ENCODE peak calls at places on chromosomes 6 and 20, in seven cellular contexts. One of them, this sample, is unnamed.
A peak's percentile ranks its signal among the peaks of the same experiment; 100 is the strongest.

GRCh38 chr6:47700596-47700995 is 2.2 kb downstream of the ADGRF4 start:
- DNase-seq in HFFc6: no peak
- DNase-seq in CD4-positive, alpha-beta T cell: no peak
- DNase-seq in heart right ventricle: no peak
- DNase-seq in breast epithelium: no peak
- DNase-seq in type B pancreatic cell: no peak
- DNase-seq in upper lobe of left lung: no peak
- DNase-seq in this sample: no peak

GRCh38 chr6:87473419-87473903 is 687 bp downstream of the SLC35A1 start:
- DNase-seq in HFFc6: no peak
- DNase-seq in CD4-positive, alpha-beta T cell: peak; percentile 50
- DNase-seq in heart right ventricle: peak; percentile 63
- DNase-seq in breast epithelium: no peak
- DNase-seq in type B pancreatic cell: no peak
- DNase-seq in upper lobe of left lung: peak; percentile 79
- DNase-seq in this sample: peak; percentile 65

GRCh38 chr6:138523347-138524210 is 24.3 kb upstream of the NHSL1 start:
- DNase-seq in HFFc6: no peak
- DNase-seq in CD4-positive, alpha-beta T cell: no peak
- DNase-seq in heart right ventricle: no peak
- DNase-seq in breast epithelium: no peak
- DNase-seq in type B pancreatic cell: no peak
- DNase-seq in upper lobe of left lung: no peak
- DNase-seq in this sample: peak; percentile 45

GRCh38 chr20:18805881-18806280 is 7.7 kb upstream of the SCP2D1 start:
- DNase-seq in HFFc6: no peak
- DNase-seq in CD4-positive, alpha-beta T cell: no peak
- DNase-seq in heart right ventricle: no peak
- DNase-seq in breast epithelium: no peak
- DNase-seq in type B pancreatic cell: no peak
- DNase-seq in upper lobe of left lung: no peak
- DNase-seq in this sample: peak; percentile 44

GRCh38 chr6:137967689-137968467 is 100.8 kb downstream of the TNFAIP3 start:
- DNase-seq in HFFc6: no peak
- DNase-seq in CD4-positive, alpha-beta T cell: no peak
- DNase-seq in heart right ventricle: no peak
- DNase-seq in breast epithelium: no peak
- DNase-seq in type B pancreatic cell: no peak
- DNase-seq in upper lobe of left lung: no peak
- DNase-seq in this sample: peak; percentile 17

GRCh38 chr20:52432740-52433139 is 241.2 kb upstream of the ZFP64 start:
- DNase-seq in HFFc6: no peak
- DNase-seq in CD4-positive, alpha-beta T cell: no peak
- DNase-seq in heart right ventricle: no peak
- DNase-seq in breast epithelium: no peak
- DNase-seq in type B pancreatic cell: no peak
- DNase-seq in upper lobe of left lung: no peak
- DNase-seq in this sample: no peak

GRCh38 chr6:89597372-89597771 is 41.2 kb downstream of the LYRM2 start:
- DNase-seq in HFFc6: no peak
- DNase-seq in CD4-positive, alpha-beta T cell: no peak
- DNase-seq in heart right ventricle: no peak
- DNase-seq in breast epithelium: no peak
- DNase-seq in type B pancreatic cell: no peak
- DNase-seq in upper lobe of left lung: no peak
- DNase-seq in this sample: no peak

GRCh38 chr6:44432227-44432626 is 44.7 kb downstream of the CDC5L start:
- DNase-seq in HFFc6: no peak
- DNase-seq in CD4-positive, alpha-beta T cell: no peak
- DNase-seq in heart right ventricle: no peak
- DNase-seq in breast epithelium: no peak
- DNase-seq in type B pancreatic cell: no peak
- DNase-seq in upper lobe of left lung: no peak
- DNase-seq in this sample: no peak

GRCh38 chr6:68427630-68428029 is 207.5 kb upstream of the ADGRB3 start:
- DNase-seq in HFFc6: no peak
- DNase-seq in CD4-positive, alpha-beta T cell: no peak
- DNase-seq in heart right ventricle: no peak
- DNase-seq in breast epithelium: no peak
- DNase-seq in type B pancreatic cell: no peak
- DNase-seq in upper lobe of left lung: no peak
- DNase-seq in this sample: peak; percentile 15

GRCh38 chr6:155352812-155353211 is 38.5 kb upstream of the TFB1M start:
- DNase-seq in HFFc6: peak; percentile 69
- DNase-seq in CD4-positive, alpha-beta T cell: no peak
- DNase-seq in heart right ventricle: no peak
- DNase-seq in breast epithelium: no peak
- DNase-seq in type B pancreatic cell: no peak
- DNase-seq in upper lobe of left lung: no peak
- DNase-seq in this sample: peak; percentile 27

GRCh38 chr6:140078552-140079126 is 704.2 kb upstream of the CITED2 start:
- DNase-seq in HFFc6: peak; percentile 94
- DNase-seq in CD4-positive, alpha-beta T cell: no peak
- DNase-seq in heart right ventricle: no peak
- DNase-seq in breast epithelium: no peak
- DNase-seq in type B pancreatic cell: no peak
- DNase-seq in upper lobe of left lung: no peak
- DNase-seq in this sample: peak; percentile 71

GRCh38 chr6:21918666-21919065 is 325.1 kb downstream of the SOX4 start:
- DNase-seq in HFFc6: no peak
- DNase-seq in CD4-positive, alpha-beta T cell: no peak
- DNase-seq in heart right ventricle: no peak
- DNase-seq in breast epithelium: no peak
- DNase-seq in type B pancreatic cell: no peak
- DNase-seq in upper lobe of left lung: no peak
- DNase-seq in this sample: no peak

GRCh38 chr20:57308451-57309410 is 20.9 kb upstream of the SPO11 start:
- DNase-seq in HFFc6: no peak
- DNase-seq in CD4-positive, alpha-beta T cell: no peak
- DNase-seq in heart right ventricle: no peak
- DNase-seq in breast epithelium: no peak
- DNase-seq in type B pancreatic cell: no peak
- DNase-seq in upper lobe of left lung: no peak
- DNase-seq in this sample: no peak

GRCh38 chr6:36912583-36912982 is 26.8 kb downstream of the C6orf89 start:
- DNase-seq in HFFc6: peak; percentile 90
- DNase-seq in CD4-positive, alpha-beta T cell: peak; percentile 48
- DNase-seq in heart right ventricle: no peak
- DNase-seq in breast epithelium: no peak
- DNase-seq in type B pancreatic cell: no peak
- DNase-seq in upper lobe of left lung: no peak
- DNase-seq in this sample: peak; percentile 76

GRCh38 chr20:38250607-38251006 is 9.9 kb downstream of the KIAA1755 start:
- DNase-seq in HFFc6: no peak
- DNase-seq in CD4-positive, alpha-beta T cell: no peak
- DNase-seq in heart right ventricle: no peak
- DNase-seq in breast epithelium: no peak
- DNase-seq in type B pancreatic cell: no peak
- DNase-seq in upper lobe of left lung: no peak
- DNase-seq in this sample: no peak

GRCh38 chr6:138600726-138601125 is 101.4 kb upstream of the NHSL1 start:
- DNase-seq in HFFc6: peak; percentile 55
- DNase-seq in CD4-positive, alpha-beta T cell: no peak
- DNase-seq in heart right ventricle: no peak
- DNase-seq in breast epithelium: no peak
- DNase-seq in type B pancreatic cell: no peak
- DNase-seq in upper lobe of left lung: no peak
- DNase-seq in this sample: peak; percentile 49

GRCh38 chr6:65182681-65183080 is 524.3 kb downstream of the EYS start:
- DNase-seq in HFFc6: no peak
- DNase-seq in CD4-positive, alpha-beta T cell: no peak
- DNase-seq in heart right ventricle: no peak
- DNase-seq in breast epithelium: no peak
- DNase-seq in type B pancreatic cell: no peak
- DNase-seq in upper lobe of left lung: no peak
- DNase-seq in this sample: peak; percentile 49

GRCh38 chr20:58160451-58161051 is 67.9 kb downstream of the ANKRD60 start:
- DNase-seq in HFFc6: peak; percentile 39
- DNase-seq in CD4-positive, alpha-beta T cell: no peak
- DNase-seq in heart right ventricle: no peak
- DNase-seq in breast epithelium: no peak
- DNase-seq in type B pancreatic cell: no peak
- DNase-seq in upper lobe of left lung: no peak
- DNase-seq in this sample: no peak

GRCh38 chr6:72855471-72855870 is 233.6 kb downstream of the KCNQ5 start:
- DNase-seq in HFFc6: peak; percentile 27
- DNase-seq in CD4-positive, alpha-beta T cell: no peak
- DNase-seq in heart right ventricle: no peak
- DNase-seq in breast epithelium: no peak
- DNase-seq in type B pancreatic cell: no peak
- DNase-seq in upper lobe of left lung: no peak
- DNase-seq in this sample: no peak

GRCh38 chr6:47042238-47042843 is at the start of gene ADGRF1:
- DNase-seq in HFFc6: no peak
- DNase-seq in CD4-positive, alpha-beta T cell: no peak
- DNase-seq in heart right ventricle: no peak
- DNase-seq in breast epithelium: peak; percentile 44
- DNase-seq in type B pancreatic cell: no peak
- DNase-seq in upper lobe of left lung: peak; percentile 73
- DNase-seq in this sample: peak; percentile 61

GRCh38 chr6:17393335-17394191 is at the start of gene CAP2:
- DNase-seq in HFFc6: peak; percentile 86
- DNase-seq in CD4-positive, alpha-beta T cell: no peak
- DNase-seq in heart right ventricle: peak; percentile 66
- DNase-seq in breast epithelium: peak; percentile 38
- DNase-seq in type B pancreatic cell: peak; percentile 75
- DNase-seq in upper lobe of left lung: peak; percentile 48
- DNase-seq in this sample: peak; percentile 68

GRCh38 chr6:144344651-144345050 is 59.5 kb downstream of the UTRN start:
- DNase-seq in HFFc6: no peak
- DNase-seq in CD4-positive, alpha-beta T cell: peak; percentile 21
- DNase-seq in heart right ventricle: no peak
- DNase-seq in breast epithelium: no peak
- DNase-seq in type B pancreatic cell: no peak
- DNase-seq in upper lobe of left lung: no peak
- DNase-seq in this sample: no peak

GRCh38 chr20:54004397-54004940 is 65.9 kb downstream of the BCAS1 start:
- DNase-seq in HFFc6: no peak
- DNase-seq in CD4-positive, alpha-beta T cell: no peak
- DNase-seq in heart right ventricle: no peak
- DNase-seq in breast epithelium: no peak
- DNase-seq in type B pancreatic cell: no peak
- DNase-seq in upper lobe of left lung: no peak
- DNase-seq in this sample: no peak

GRCh38 chr20:54002741-54003140 is 67.7 kb downstream of the BCAS1 start:
- DNase-seq in HFFc6: no peak
- DNase-seq in CD4-positive, alpha-beta T cell: no peak
- DNase-seq in heart right ventricle: no peak
- DNase-seq in breast epithelium: no peak
- DNase-seq in type B pancreatic cell: no peak
- DNase-seq in upper lobe of left lung: no peak
- DNase-seq in this sample: no peak

GRCh38 chr20:54000914-54001313 is 69.5 kb downstream of the BCAS1 start:
- DNase-seq in HFFc6: no peak
- DNase-seq in CD4-positive, alpha-beta T cell: no peak
- DNase-seq in heart right ventricle: no peak
- DNase-seq in breast epithelium: no peak
- DNase-seq in type B pancreatic cell: no peak
- DNase-seq in upper lobe of left lung: no peak
- DNase-seq in this sample: no peak

GRCh38 chr20:54000262-54000661 is 70.1 kb downstream of the BCAS1 start:
- DNase-seq in HFFc6: no peak
- DNase-seq in CD4-positive, alpha-beta T cell: no peak
- DNase-seq in heart right ventricle: no peak
- DNase-seq in breast epithelium: no peak
- DNase-seq in type B pancreatic cell: no peak
- DNase-seq in upper lobe of left lung: no peak
- DNase-seq in this sample: no peak

GRCh38 chr20:54002056-54002575 is 68.3 kb downstream of the BCAS1 start:
- DNase-seq in HFFc6: no peak
- DNase-seq in CD4-positive, alpha-beta T cell: no peak
- DNase-seq in heart right ventricle: no peak
- DNase-seq in breast epithelium: no peak
- DNase-seq in type B pancreatic cell: no peak
- DNase-seq in upper lobe of left lung: no peak
- DNase-seq in this sample: no peak
- TF ChIP-seq CTCF in HFFc6: no peak
- TF ChIP-seq CTCF in CD4-positive, alpha-beta T cell: no peak
- TF ChIP-seq CTCF in heart right ventricle: no peak
- TF ChIP-seq CTCF in breast epithelium: no peak
- TF ChIP-seq CTCF in type B pancreatic cell: no peak
- TF ChIP-seq CTCF in upper lobe of left lung: no peak
- TF ChIP-seq CTCF in this sample: no peak

DNA sequence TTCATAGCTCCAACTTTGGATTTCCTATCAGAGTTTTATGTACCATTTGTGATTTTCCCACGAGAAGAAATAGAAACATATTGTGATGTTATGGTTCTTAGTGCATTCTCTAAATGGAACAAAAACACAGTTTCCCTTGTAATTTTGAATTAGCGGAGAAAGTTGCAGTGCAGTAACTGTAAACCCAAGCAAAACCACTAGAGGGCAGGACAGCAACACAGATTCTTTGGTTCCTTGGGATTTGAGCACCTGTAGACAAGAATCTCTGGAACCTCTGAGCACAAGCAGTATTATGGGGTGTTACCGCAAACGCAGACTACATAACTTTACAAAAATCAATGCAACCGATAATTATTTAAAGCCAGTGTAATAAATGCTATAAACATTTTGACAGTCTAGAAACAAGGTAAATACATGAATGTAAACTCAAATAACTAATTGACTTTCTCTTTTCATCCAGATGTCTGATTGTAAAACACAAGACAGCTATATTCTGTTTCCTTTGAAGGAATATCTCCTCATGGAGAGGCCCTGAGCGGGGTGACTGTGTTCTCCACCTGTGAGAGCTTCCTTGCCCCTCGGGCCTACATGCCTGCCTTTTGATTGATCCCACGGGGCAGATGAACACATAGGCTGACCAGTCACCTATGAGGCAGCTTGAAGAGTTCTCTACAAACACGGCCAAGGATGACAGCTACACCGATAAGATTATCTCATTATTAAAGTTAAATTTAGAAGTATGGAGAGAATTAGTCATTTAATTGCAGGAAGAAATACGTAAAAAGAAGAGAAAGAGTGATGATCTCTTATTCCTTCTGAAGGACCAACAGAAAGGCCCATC is 67.5 kb upstream of the COL21A1 start:
- DNase-seq in HFFc6: peak; percentile 19
- DNase-seq in CD4-positive, alpha-beta T cell: no peak
- DNase-seq in heart right ventricle: no peak
- DNase-seq in breast epithelium: no peak
- DNase-seq in type B pancreatic cell: no peak
- DNase-seq in upper lobe of left lung: no peak
- DNase-seq in this sample: peak; percentile 65
- TF ChIP-seq CTCF in HFFc6: peak; percentile 98
- TF ChIP-seq CTCF in CD4-positive, alpha-beta T cell: no peak
- TF ChIP-seq CTCF in heart right ventricle: peak; percentile 75
- TF ChIP-seq CTCF in breast epithelium: peak; percentile 40
- TF ChIP-seq CTCF in type B pancreatic cell: peak; percentile 87
- TF ChIP-seq CTCF in upper lobe of left lung: peak; percentile 59
- TF ChIP-seq CTCF in this sample: peak; percentile 87

GRCh38 chr6:26493258-26493657 is 6.8 kb upstream of the BTN1A1 start:
- DNase-seq in HFFc6: peak; percentile 16
- DNase-seq in CD4-positive, alpha-beta T cell: no peak
- DNase-seq in heart right ventricle: no peak
- DNase-seq in breast epithelium: no peak
- DNase-seq in type B pancreatic cell: no peak
- DNase-seq in upper lobe of left lung: no peak
- DNase-seq in this sample: no peak
- TF ChIP-seq CTCF in HFFc6: peak; percentile 43
- TF ChIP-seq CTCF in CD4-positive, alpha-beta T cell: no peak
- TF ChIP-seq CTCF in heart right ventricle: peak; percentile 26
- TF ChIP-seq CTCF in breast epithelium: no peak
- TF ChIP-seq CTCF in type B pancreatic cell: peak; percentile 19
- TF ChIP-seq CTCF in upper lobe of left lung: no peak
- TF ChIP-seq CTCF in this sample: no peak

GRCh38 chr6:35048631-35049083 is 92.5 kb downstream of the TCP11 start:
- DNase-seq in HFFc6: no peak
- DNase-seq in CD4-positive, alpha-beta T cell: peak; percentile 16
- DNase-seq in heart right ventricle: no peak
- DNase-seq in breast epithelium: no peak
- DNase-seq in type B pancreatic cell: no peak
- DNase-seq in upper lobe of left lung: peak; percentile 50
- DNase-seq in this sample: no peak
- TF ChIP-seq CTCF in HFFc6: peak; percentile 17
- TF ChIP-seq CTCF in CD4-positive, alpha-beta T cell: peak; percentile 26
- TF ChIP-seq CTCF in heart right ventricle: peak; percentile 28
- TF ChIP-seq CTCF in breast epithelium: no peak
- TF ChIP-seq CTCF in type B pancreatic cell: peak; percentile 38
- TF ChIP-seq CTCF in upper lobe of left lung: no peak
- TF ChIP-seq CTCF in this sample: no peak